ENCODE peak calls at places on chromosomes 2 and 18, in six cellular contexts. Q is breast epithelium, V is astrocyte of the cerebellum, W is HL-60, T is cardiac fibroblast, D is heart left ventricle. J is an unnamed sample.

GRCh38 chr2:172947461-172947860 is 128.2 kb upstream of the MAP3K20 start:
- DNase-seq in Q (no peak), V (no peak), W (no peak), T (no peak), D (no peak), J (no peak)

GRCh38 chr18:74499633-74500032 is 3.5 kb downstream of the CNDP2 start:
- DNase-seq in Q (peak; percentile 84), V (no peak), W (peak; percentile 88), T (peak; percentile 62), D (peak; percentile 89), J (no peak)

GRCh38 chr2:240126731-240127130 is 9.4 kb downstream of the COPS9 start:
- DNase-seq in Q (no peak), V (no peak), W (no peak), T (no peak), D (no peak), J (no peak)

GRCh38 chr2:226797289-226797988 is 2.2 kb downstream of the IRS1 start:
- DNase-seq in Q (peak; percentile 53), V (no peak), W (no peak), T (no peak), D (no peak), J (no peak)

GRCh38 chr2:100895402-100895801 is 75.5 kb downstream of the NPAS2 start:
- DNase-seq in Q (no peak), V (no peak), W (no peak), T (no peak), D (peak; percentile 80), J (no peak)

GRCh38 chr2:176096243-176096985 is 3.2 kb upstream of the HOXD12 start:
- DNase-seq in Q (no peak), V (no peak), W (no peak), T (no peak), D (no peak), J (no peak)

GRCh38 chr2:69099541-69099940 is 86.6 kb downstream of the ANTXR1 start:
- DNase-seq in Q (no peak), V (no peak), W (no peak), T (no peak), D (no peak), J (no peak)

GRCh38 chr2:17717666-17718065 is 35.9 kb downstream of the SMC6 start:
- DNase-seq in Q (no peak), V (no peak), W (no peak), T (no peak), D (no peak), J (no peak)

GRCh38 chr2:9232886-9233285 is 26.3 kb downstream of the ASAP2 start:
- DNase-seq in Q (no peak), V (peak; percentile 70), W (no peak), T (no peak), D (no peak), J (no peak)

GRCh38 chr2:12606472-12607000 is 110.2 kb upstream of the TRIB2 start:
- DNase-seq in Q (no peak), V (no peak), W (no peak), T (peak; percentile 56), D (peak; percentile 14), J (no peak)

GRCh38 chr2:18901255-18901654 is 311.9 kb upstream of the NT5C1B start:
- DNase-seq in Q (no peak), V (no peak), W (no peak), T (peak; percentile 40), D (no peak), J (no peak)

GRCh38 chr2:2788076-2788475 is 457.0 kb upstream of the MYT1L start:
- DNase-seq in Q (no peak), V (no peak), W (no peak), T (no peak), D (no peak), J (no peak)

GRCh38 chr2:225566798-225567197 is 167.3 kb downstream of the NYAP2 start:
- DNase-seq in Q (no peak), V (no peak), W (peak; percentile 24), T (no peak), D (no peak), J (no peak)

GRCh38 chr18:74420926-74421325 is 36.2 kb downstream of the DIPK1C start:
- DNase-seq in Q (no peak), V (no peak), W (no peak), T (no peak), D (no peak), J (no peak)

GRCh38 chr2:7986431-7986830 is 695.4 kb upstream of the ID2 start:
- DNase-seq in Q (no peak), V (no peak), W (no peak), T (no peak), D (no peak), J (no peak)

GRCh38 chr18:58580623-58581022 is 48.3 kb downstream of the ALPK2 start:
- DNase-seq in Q (no peak), V (peak; percentile 78), W (no peak), T (peak; percentile 74), D (no peak), J (no peak)
- TF ChIP-seq CTCF in Q (no peak), V (peak; percentile 13), W (no peak), T (no peak), D (no peak), J (peak; percentile 37)

GRCh38 chr2:144504191-144504590 is 15.7 kb downstream of the ZEB2 start:
- DNase-seq in Q (no peak), V (no peak), W (no peak), T (no peak), D (no peak), J (no peak)

GRCh38 chr2:144503221-144503620 is 16.7 kb downstream of the ZEB2 start:
- DNase-seq in Q (no peak), V (no peak), W (no peak), T (no peak), D (no peak), J (no peak)

GRCh38 chr2:144508162-144508765 is 11.7 kb downstream of the ZEB2 start:
- DNase-seq in Q (no peak), V (no peak), W (peak; percentile 65), T (peak; percentile 23), D (no peak), J (no peak)

GRCh38 chr2:144507441-144508161 is 12.3 kb downstream of the ZEB2 start:
- DNase-seq in Q (no peak), V (no peak), W (no peak), T (peak; percentile 16), D (no peak), J (no peak)

GRCh38 chr2:144505245-144505801 is 14.6 kb downstream of the ZEB2 start:
- DNase-seq in Q (no peak), V (no peak), W (no peak), T (peak; percentile 72), D (peak; percentile 50), J (no peak)
- H3K4me3 ChIP-seq in Q (no peak overlapping the region), V (no peak overlapping the region), W (no peak overlapping the region), T (no peak overlapping the region), D (no peak overlapping the region), J (no peak overlapping the region)

GRCh38 chr18:49015886-49016647 is 65.3 kb upstream of the SMAD7 start:
- DNase-seq in Q (peak; percentile 45), V (no peak), W (peak; percentile 71), T (no peak), D (no peak), J (no peak)

GRCh38 chr18:49018961-49019445 is 68.2 kb upstream of the SMAD7 start:
- DNase-seq in Q (peak; percentile 47), V (no peak), W (no peak), T (no peak), D (no peak), J (no peak)

GRCh38 chr18:49018553-49018943 is 67.8 kb upstream of the SMAD7 start:
- DNase-seq in Q (no peak), V (no peak), W (no peak), T (no peak), D (no peak), J (no peak)

GRCh38 chr18:49017813-49018552 is 67.2 kb upstream of the SMAD7 start:
- DNase-seq in Q (peak; percentile 46), V (no peak), W (no peak), T (no peak), D (no peak), J (no peak)

DNA sequence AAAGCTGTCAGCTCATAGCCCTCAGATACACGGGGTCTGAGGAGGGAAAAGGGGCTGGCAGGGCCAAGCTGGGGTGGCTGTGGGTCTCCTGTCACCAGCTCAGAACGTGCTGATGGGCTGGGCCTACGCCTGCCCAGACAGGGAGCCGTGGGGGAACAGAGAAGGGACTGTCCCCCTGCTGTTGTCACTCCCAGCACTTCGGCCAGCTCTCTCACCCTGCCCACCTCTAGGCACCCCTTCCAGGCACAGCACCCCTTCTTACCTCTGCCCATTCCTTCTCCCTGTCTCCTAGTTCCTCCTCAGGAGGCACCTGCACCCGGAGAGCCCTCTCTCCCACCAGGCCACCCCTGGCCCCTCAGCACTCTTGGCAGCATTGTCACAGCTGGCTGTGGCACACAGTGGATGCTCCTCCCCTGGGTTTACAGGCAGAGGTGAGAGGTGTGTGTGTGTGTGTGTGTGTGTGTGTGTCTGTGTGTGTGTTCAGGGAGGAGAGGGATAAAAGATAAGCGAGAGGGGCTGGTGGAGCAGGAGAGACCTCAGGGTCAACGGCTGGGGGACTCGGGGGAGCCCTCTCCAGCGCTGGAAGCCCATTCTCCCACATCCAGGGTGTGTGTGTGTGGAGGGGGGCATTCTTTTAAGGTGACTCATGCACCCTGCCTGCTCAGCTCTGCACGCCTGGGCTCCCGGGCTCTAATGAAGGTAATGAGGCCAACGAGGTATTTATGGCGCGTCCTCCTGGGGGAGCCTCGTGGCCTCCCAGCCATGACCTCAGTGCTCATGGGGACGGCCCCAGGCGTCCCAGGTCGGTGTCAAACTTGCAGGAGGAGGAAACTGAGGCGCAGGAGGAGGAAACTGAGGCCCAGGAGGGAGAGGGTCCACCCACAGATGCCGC is 66.1 kb upstream of the SMAD7 start:
- DNase-seq in Q (peak; percentile 53), V (peak; percentile 76), W (no peak), T (peak; percentile 84), D (no peak), J (peak; percentile 66)
- TF ChIP-seq CTCF in Q (no peak), V (peak; percentile 13), W (no peak), T (no peak), D (no peak), J (no peak)

GRCh38 chr2:216634317-216635148 is 1.3 kb downstream of the IGFBP2 start:
- DNase-seq in Q (no peak), V (no peak), W (no peak), T (no peak), D (no peak), J (no peak)

GRCh38 chr2:216635171-216635570 is 2.0 kb downstream of the IGFBP2 start:
- DNase-seq in Q (no peak), V (no peak), W (no peak), T (no peak), D (no peak), J (no peak)

GRCh38 chr2:216632952-216633615 is at the start of gene IGFBP2:
- DNase-seq in Q (no peak), V (no peak), W (peak; percentile 23), T (no peak), D (peak; percentile 67), J (no peak)

GRCh38 chr2:216633616-216634316 is 546 bp downstream of the IGFBP2 start:
- DNase-seq in Q (no peak), V (no peak), W (no peak), T (no peak), D (no peak), J (no peak)

DNA sequence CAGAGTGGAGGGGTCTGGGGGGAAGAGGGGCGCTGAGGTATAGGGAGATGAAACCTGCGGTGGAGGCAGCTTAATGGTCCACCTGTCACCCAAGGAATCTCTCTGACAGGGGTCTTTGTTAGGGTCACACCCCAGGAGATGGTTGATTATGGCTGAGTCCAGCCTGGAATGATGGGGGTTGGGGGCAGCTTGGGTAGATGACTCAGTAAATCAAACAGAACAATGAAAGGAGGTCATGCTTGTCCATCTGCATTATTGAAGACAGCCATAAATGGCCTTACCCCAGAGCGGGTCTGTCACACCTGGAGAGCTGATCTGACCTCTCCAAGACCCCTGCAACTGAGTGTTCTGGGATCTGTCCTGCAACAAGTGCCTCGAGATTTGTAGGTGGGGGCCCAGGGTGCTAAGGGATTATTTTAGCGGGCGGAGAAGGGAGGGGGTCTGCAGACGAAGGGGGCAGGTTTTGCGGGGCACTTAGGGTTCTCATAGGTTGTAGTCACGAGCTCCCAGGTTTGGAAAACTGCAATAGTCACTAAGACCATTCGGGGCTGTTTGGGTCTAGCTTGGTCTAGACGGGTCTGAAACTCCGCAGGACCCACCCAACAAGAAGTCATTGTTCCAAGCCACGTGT is 784 bp upstream of the IGFBP2 start:
- DNase-seq in Q (no peak), V (no peak), W (no peak), T (no peak), D (no peak), J (no peak)
- H3K4me3 ChIP-seq in Q (peak overlapping the region; percentile 72), V (peak overlapping the region; percentile 43), W (no peak overlapping the region), T (no peak overlapping the region), D (no peak overlapping the region), J (peak overlapping the region; percentile 49)

J was measured in AG04449.